ENCODE peak calls at places on chromosomes 2 and 18, in eight cellular contexts. A, M, I, O, C, E, J and G are unnamed samples.

GRCh38 chr2:85269959-85270358 is 57.8 kb downstream of the TGOLN2 start:
- DNase-seq in A (no peak), M (no peak), I (no peak), O (no peak), C (no peak), E (no peak), J (no peak), G (no peak)

GRCh38 chr18:37335337-37335736 is 230.3 kb downstream of the CELF4 start:
- DNase-seq in A (no peak), M (no peak), I (no peak), O (no peak), C (no peak), E (no peak), J (peak), G (no peak)

GRCh38 chr2:147588191-147588590 is 256.6 kb upstream of the ACVR2A start:
- DNase-seq in A (no peak), M (no peak), I (no peak), O (no peak), C (no peak), E (no peak), J (peak), G (peak)

GRCh38 chr2:78979380-78980238 is 45.9 kb upstream of the REG3G start:
- DNase-seq in A (peak), M (no peak), I (no peak), O (peak), C (no peak), E (peak), J (no peak), G (no peak)

GRCh38 chr18:37574113-37574512 is 8.5 kb upstream of the CELF4 start:
- DNase-seq in A (no peak), M (no peak), I (no peak), O (no peak), C (no peak), E (no peak), J (no peak), G (no peak)

GRCh38 chr18:22250591-22250996 is 81.2 kb downstream of the GATA6 start:
- DNase-seq in A (peak), M (no peak), I (no peak), O (no peak), C (no peak), E (no peak), J (peak), G (no peak)

GRCh38 chr2:134727385-134727784 is 8.6 kb upstream of the TMEM163 start:
- DNase-seq in A (no peak), M (no peak), I (no peak), O (no peak), C (no peak), E (no peak), J (no peak), G (peak)

GRCh38 chr18:23568739-23569138 is 17.6 kb downstream of the NPC1 start:
- DNase-seq in A (no peak), M (no peak), I (no peak), O (no peak), C (no peak), E (no peak), J (no peak), G (no peak)

GRCh38 chr2:94923196-94923595 is 52.0 kb downstream of the TEKT4 start:
- DNase-seq in A (no peak), M (no peak), I (no peak), O (no peak), C (no peak), E (no peak), J (no peak), G (no peak)

GRCh38 chr18:46421973-46422551 is 235.0 kb downstream of the LOXHD1 start:
- DNase-seq in A (no peak), M (peak), I (no peak), O (no peak), C (no peak), E (no peak), J (no peak), G (no peak)

GRCh38 chr2:46776687-46777327 is 138.8 kb downstream of the MCFD2 start:
- DNase-seq in A (peak), M (peak), I (peak), O (no peak), C (peak), E (peak), J (peak), G (peak)

GRCh38 chr2:236618370-236618769 is 48.7 kb downstream of the ACKR3 start:
- DNase-seq in A (no peak), M (no peak), I (no peak), O (no peak), C (no peak), E (no peak), J (no peak), G (no peak)

GRCh38 chr18:25866331-25866730 is 224.1 kb downstream of the SS18 start:
- DNase-seq in A (no peak), M (no peak), I (no peak), O (no peak), C (no peak), E (no peak), J (no peak), G (no peak)

GRCh38 chr2:136116111-136116812 is 1.7 kb downstream of the CXCR4 start:
- DNase-seq in A (peak), M (peak), I (peak), O (no peak), C (peak), E (peak), J (no peak), G (no peak)

GRCh38 chr2:172938713-172939375 is 136.8 kb upstream of the MAP3K20 start:
- DNase-seq in A (no peak), M (no peak), I (no peak), O (no peak), C (no peak), E (no peak), J (peak), G (no peak)

GRCh38 chr18:59054892-59055291 is 84.8 kb upstream of the SEC11C start:
- DNase-seq in A (no peak), M (peak), I (no peak), O (no peak), C (no peak), E (no peak), J (peak), G (no peak)

GRCh38 chr2:88582030-88582429 is 45.2 kb downstream of the EIF2AK3 start:
- DNase-seq in A (no peak), M (no peak), I (no peak), O (no peak), C (no peak), E (no peak), J (no peak), G (no peak)

GRCh38 chr2:50596521-50596920 is 435.4 kb downstream of the NRXN1 start:
- DNase-seq in A (no peak), M (no peak), I (no peak), O (no peak), C (no peak), E (no peak), J (no peak), G (no peak)

GRCh38 chr2:208062113-208062512 is 36.8 kb upstream of the PLEKHM3 start:
- DNase-seq in A (peak), M (no peak), I (no peak), O (no peak), C (no peak), E (no peak), J (peak), G (peak)

GRCh38 chr2:36578343-36579296 is 19.3 kb downstream of the FEZ2 start:
- DNase-seq in A (no peak), M (no peak), I (no peak), O (no peak), C (no peak), E (no peak), J (no peak), G (no peak)

GRCh38 chr2:12930382-12930781 is 213.6 kb downstream of the TRIB2 start:
- DNase-seq in A (no peak), M (no peak), I (no peak), O (no peak), C (no peak), E (no peak), J (no peak), G (no peak)

GRCh38 chr2:75053484-75054112 is 95.2 kb downstream of the POLE4 start:
- DNase-seq in A (no peak), M (no peak), I (no peak), O (no peak), C (no peak), E (peak), J (no peak), G (peak)

GRCh38 chr2:159612255-159612901 is 4.0 kb downstream of the BAZ2B start:
- DNase-seq in A (no peak), M (no peak), I (no peak), O (no peak), C (no peak), E (no peak), J (peak), G (no peak)